ENCODE peak calls at places on chromosome 15, in eight cellular contexts. One of them, this sample, is unnamed. For H3K4me1, the result is how much of the 10 kb centered on the place peaks cover.

GRCh38 chr15:22979069-22979698 is 984 bp downstream of the CYFIP1 start:
- DNase-seq in A549: peak
- DNase-seq in CD8-positive, alpha-beta T cell: no peak
- DNase-seq in tibial nerve: peak
- DNase-seq in breast epithelium: no peak
- DNase-seq in mammary epithelial cell: peak
- DNase-seq in CD8-positive, alpha-beta memory T cell: no peak
- DNase-seq in effector memory CD4-positive, alpha-beta T cell: no peak
- DNase-seq in this sample: peak

GRCh38 chr15:89356634-89357298 is 22.1 kb upstream of the POLG start:
- DNase-seq in A549: peak
- DNase-seq in CD8-positive, alpha-beta T cell: no peak
- DNase-seq in tibial nerve: no peak
- DNase-seq in breast epithelium: no peak
- DNase-seq in mammary epithelial cell: no peak
- DNase-seq in CD8-positive, alpha-beta memory T cell: no peak
- DNase-seq in effector memory CD4-positive, alpha-beta T cell: no peak
- DNase-seq in this sample: no peak

GRCh38 chr15:87268675-87269074 is 987.9 kb downstream of the NTRK3 start:
- DNase-seq in A549: no peak
- DNase-seq in CD8-positive, alpha-beta T cell: no peak
- DNase-seq in tibial nerve: no peak
- DNase-seq in breast epithelium: no peak
- DNase-seq in mammary epithelial cell: peak
- DNase-seq in CD8-positive, alpha-beta memory T cell: no peak
- DNase-seq in effector memory CD4-positive, alpha-beta T cell: no peak
- DNase-seq in this sample: no peak

GRCh38 chr15:75695206-75695605 is 17.4 kb downstream of the CSPG4 start:
- DNase-seq in A549: no peak
- DNase-seq in CD8-positive, alpha-beta T cell: no peak
- DNase-seq in tibial nerve: no peak
- DNase-seq in breast epithelium: no peak
- DNase-seq in mammary epithelial cell: peak
- DNase-seq in CD8-positive, alpha-beta memory T cell: no peak
- DNase-seq in effector memory CD4-positive, alpha-beta T cell: no peak
- DNase-seq in this sample: no peak

GRCh38 chr15:71091601-71092000 is 23.7 kb upstream of the THSD4 start:
- DNase-seq in A549: no peak
- DNase-seq in CD8-positive, alpha-beta T cell: no peak
- DNase-seq in tibial nerve: no peak
- DNase-seq in breast epithelium: no peak
- DNase-seq in mammary epithelial cell: no peak
- DNase-seq in CD8-positive, alpha-beta memory T cell: no peak
- DNase-seq in effector memory CD4-positive, alpha-beta T cell: no peak
- DNase-seq in this sample: no peak

GRCh38 chr15:64333516-64333915 is 22.5 kb downstream of the CSNK1G1 start:
- DNase-seq in A549: no peak
- DNase-seq in CD8-positive, alpha-beta T cell: no peak
- DNase-seq in tibial nerve: no peak
- DNase-seq in breast epithelium: no peak
- DNase-seq in mammary epithelial cell: no peak
- DNase-seq in CD8-positive, alpha-beta memory T cell: no peak
- DNase-seq in effector memory CD4-positive, alpha-beta T cell: no peak
- DNase-seq in this sample: no peak

GRCh38 chr15:86857701-86858100 is 778.0 kb downstream of the AGBL1 start:
- DNase-seq in A549: no peak
- DNase-seq in CD8-positive, alpha-beta T cell: no peak
- DNase-seq in tibial nerve: no peak
- DNase-seq in breast epithelium: no peak
- DNase-seq in mammary epithelial cell: no peak
- DNase-seq in CD8-positive, alpha-beta memory T cell: no peak
- DNase-seq in effector memory CD4-positive, alpha-beta T cell: no peak
- DNase-seq in this sample: no peak

GRCh38 chr15:38518084-38518483 is 46.5 kb downstream of the RASGRP1 start:
- DNase-seq in A549: no peak
- DNase-seq in CD8-positive, alpha-beta T cell: no peak
- DNase-seq in tibial nerve: no peak
- DNase-seq in breast epithelium: no peak
- DNase-seq in mammary epithelial cell: no peak
- DNase-seq in CD8-positive, alpha-beta memory T cell: no peak
- DNase-seq in effector memory CD4-positive, alpha-beta T cell: no peak
- DNase-seq in this sample: no peak

GRCh38 chr15:100951965-100952364 is 32.8 kb downstream of the LRRK1 start:
- DNase-seq in A549: no peak
- DNase-seq in CD8-positive, alpha-beta T cell: no peak
- DNase-seq in tibial nerve: no peak
- DNase-seq in breast epithelium: no peak
- DNase-seq in mammary epithelial cell: no peak
- DNase-seq in CD8-positive, alpha-beta memory T cell: no peak
- DNase-seq in effector memory CD4-positive, alpha-beta T cell: no peak
- DNase-seq in this sample: no peak

GRCh38 chr15:100918034-100918689 is 995 bp upstream of the LRRK1 start:
- DNase-seq in A549: peak
- DNase-seq in CD8-positive, alpha-beta T cell: peak
- DNase-seq in tibial nerve: peak
- DNase-seq in breast epithelium: peak
- DNase-seq in mammary epithelial cell: peak
- DNase-seq in CD8-positive, alpha-beta memory T cell: peak
- DNase-seq in effector memory CD4-positive, alpha-beta T cell: peak
- DNase-seq in this sample: peak

GRCh38 chr15:63077952-63078351 is 35.4 kb downstream of the TPM1 start:
- DNase-seq in A549: no peak
- DNase-seq in CD8-positive, alpha-beta T cell: no peak
- DNase-seq in tibial nerve: no peak
- DNase-seq in breast epithelium: no peak
- DNase-seq in mammary epithelial cell: no peak
- DNase-seq in CD8-positive, alpha-beta memory T cell: no peak
- DNase-seq in effector memory CD4-positive, alpha-beta T cell: no peak
- DNase-seq in this sample: no peak

GRCh38 chr15:63083046-63083445 is 38.6 kb upstream of the LACTB start:
- DNase-seq in A549: no peak
- DNase-seq in CD8-positive, alpha-beta T cell: no peak
- DNase-seq in tibial nerve: no peak
- DNase-seq in breast epithelium: no peak
- DNase-seq in mammary epithelial cell: no peak
- DNase-seq in CD8-positive, alpha-beta memory T cell: no peak
- DNase-seq in effector memory CD4-positive, alpha-beta T cell: no peak
- DNase-seq in this sample: no peak

GRCh38 chr15:63082366-63082765 is 39.3 kb upstream of the LACTB start:
- DNase-seq in A549: peak
- DNase-seq in CD8-positive, alpha-beta T cell: no peak
- DNase-seq in tibial nerve: no peak
- DNase-seq in breast epithelium: no peak
- DNase-seq in mammary epithelial cell: peak
- DNase-seq in CD8-positive, alpha-beta memory T cell: no peak
- DNase-seq in effector memory CD4-positive, alpha-beta T cell: no peak
- DNase-seq in this sample: no peak

GRCh38 chr15:63079938-63080626 is 37.5 kb downstream of the TPM1 start:
- DNase-seq in A549: no peak
- DNase-seq in CD8-positive, alpha-beta T cell: no peak
- DNase-seq in tibial nerve: no peak
- DNase-seq in breast epithelium: no peak
- DNase-seq in mammary epithelial cell: peak
- DNase-seq in CD8-positive, alpha-beta memory T cell: no peak
- DNase-seq in effector memory CD4-positive, alpha-beta T cell: no peak
- DNase-seq in this sample: no peak

DNA sequence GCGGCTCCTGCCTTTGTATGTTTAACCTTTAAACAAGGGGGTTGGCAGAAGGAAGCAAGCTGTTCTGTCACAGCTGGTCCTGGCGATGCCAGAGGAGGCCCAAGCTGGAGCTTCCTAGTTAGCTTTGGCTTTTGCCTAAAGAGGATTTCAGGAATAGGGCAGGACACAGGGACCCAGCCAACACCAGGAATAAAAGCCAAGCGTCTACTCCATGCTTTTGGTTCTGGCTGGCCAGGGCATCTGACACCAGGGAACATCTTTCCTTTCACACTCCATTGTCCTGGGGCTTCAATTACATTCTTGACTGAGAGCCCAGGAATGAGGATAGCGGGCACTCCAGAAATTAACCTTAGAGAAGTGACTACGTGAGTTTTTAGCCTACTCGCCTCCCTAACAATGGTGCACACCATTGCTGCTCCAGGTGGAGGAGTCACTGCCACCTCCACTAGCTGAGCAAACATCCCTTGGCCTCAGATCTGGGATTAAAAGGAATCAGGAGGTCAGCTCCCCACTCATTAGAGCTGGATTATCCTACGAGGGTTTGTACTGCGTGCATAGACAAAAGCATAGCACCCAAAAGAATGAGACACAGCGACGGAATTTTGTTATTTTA is 38.2 kb downstream of the TPM1 start:
- DNase-seq in A549: no peak
- DNase-seq in CD8-positive, alpha-beta T cell: no peak
- DNase-seq in tibial nerve: no peak
- DNase-seq in breast epithelium: peak
- DNase-seq in mammary epithelial cell: no peak
- DNase-seq in CD8-positive, alpha-beta memory T cell: no peak
- DNase-seq in effector memory CD4-positive, alpha-beta T cell: no peak
- DNase-seq in this sample: no peak
- H3K4me1 ChIP-seq in A549: half or more
- H3K4me1 ChIP-seq in CD8-positive, alpha-beta T cell: under half
- H3K4me1 ChIP-seq in tibial nerve: under half
- H3K4me1 ChIP-seq in breast epithelium: under half
- H3K4me1 ChIP-seq in mammary epithelial cell: under half
- H3K4me1 ChIP-seq in CD8-positive, alpha-beta memory T cell: under half
- H3K4me1 ChIP-seq in effector memory CD4-positive, alpha-beta T cell: under half
- H3K4me1 ChIP-seq in this sample: under half

GRCh38 chr15:35308802-35309201 is 223.7 kb upstream of the NANOGP8 start:
- DNase-seq in A549: peak
- DNase-seq in CD8-positive, alpha-beta T cell: no peak
- DNase-seq in tibial nerve: no peak
- DNase-seq in breast epithelium: no peak
- DNase-seq in mammary epithelial cell: peak
- DNase-seq in CD8-positive, alpha-beta memory T cell: no peak
- DNase-seq in effector memory CD4-positive, alpha-beta T cell: no peak
- DNase-seq in this sample: no peak
- H3K4me1 ChIP-seq in A549: under half
- H3K4me1 ChIP-seq in CD8-positive, alpha-beta T cell: under half
- H3K4me1 ChIP-seq in tibial nerve: under half
- H3K4me1 ChIP-seq in breast epithelium: under half
- H3K4me1 ChIP-seq in mammary epithelial cell: under half
- H3K4me1 ChIP-seq in CD8-positive, alpha-beta memory T cell: under half
- H3K4me1 ChIP-seq in effector memory CD4-positive, alpha-beta T cell: under half
- H3K4me1 ChIP-seq in this sample: under half

GRCh38 chr15:85401108-85401765 is 20.8 kb downstream of the AKAP13 start:
- DNase-seq in A549: no peak
- DNase-seq in CD8-positive, alpha-beta T cell: no peak
- DNase-seq in tibial nerve: no peak
- DNase-seq in breast epithelium: no peak
- DNase-seq in mammary epithelial cell: no peak
- DNase-seq in CD8-positive, alpha-beta memory T cell: no peak
- DNase-seq in effector memory CD4-positive, alpha-beta T cell: no peak
- DNase-seq in this sample: no peak
- H3K4me1 ChIP-seq in A549: under half
- H3K4me1 ChIP-seq in CD8-positive, alpha-beta T cell: under half
- H3K4me1 ChIP-seq in tibial nerve: half or more
- H3K4me1 ChIP-seq in breast epithelium: under half
- H3K4me1 ChIP-seq in mammary epithelial cell: under half
- H3K4me1 ChIP-seq in CD8-positive, alpha-beta memory T cell: under half
- H3K4me1 ChIP-seq in effector memory CD4-positive, alpha-beta T cell: under half
- H3K4me1 ChIP-seq in this sample: half or more

DNA sequence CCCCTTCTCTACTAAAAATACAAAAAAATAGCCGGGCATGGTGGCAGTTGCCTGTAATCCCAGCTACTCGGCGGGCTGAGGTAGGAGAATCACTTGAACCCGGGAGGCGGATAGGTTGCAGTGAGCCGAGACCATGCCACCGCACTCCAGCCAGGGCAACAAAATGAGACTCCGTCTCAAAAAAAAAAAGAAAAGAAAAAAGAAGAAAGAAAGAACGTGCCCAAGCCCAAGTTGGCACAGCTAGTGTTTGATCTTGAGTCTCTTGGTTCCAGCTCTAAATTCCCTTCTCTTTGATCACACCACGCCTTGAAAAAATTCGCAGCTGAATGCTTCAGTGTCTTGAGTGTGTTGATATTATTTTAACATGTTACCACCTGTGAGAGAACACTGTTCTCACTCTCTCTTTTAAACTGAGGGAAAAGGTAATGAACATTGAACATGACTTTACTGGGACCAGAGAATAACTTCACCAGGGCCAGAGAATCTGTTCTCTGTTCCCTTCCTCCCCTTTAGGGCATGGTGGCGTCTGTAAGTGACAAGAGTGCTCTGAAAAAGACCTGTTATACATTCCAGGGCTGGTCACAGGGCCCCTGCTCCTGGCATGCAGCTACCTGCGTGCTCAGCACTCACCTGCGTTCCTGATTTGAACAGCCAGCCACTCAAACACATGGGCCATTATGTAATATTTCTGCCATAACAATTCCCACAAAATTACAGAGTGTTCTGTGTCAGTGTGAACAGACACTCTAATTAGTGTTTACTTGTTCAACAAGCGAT is 19.0 kb downstream of the SLCO3A1 start:
- DNase-seq in A549: no peak
- DNase-seq in CD8-positive, alpha-beta T cell: no peak
- DNase-seq in tibial nerve: no peak
- DNase-seq in breast epithelium: peak
- DNase-seq in mammary epithelial cell: peak
- DNase-seq in CD8-positive, alpha-beta memory T cell: no peak
- DNase-seq in effector memory CD4-positive, alpha-beta T cell: no peak
- DNase-seq in this sample: no peak
- H3K4me1 ChIP-seq in A549: under half
- H3K4me1 ChIP-seq in CD8-positive, alpha-beta T cell: under half
- H3K4me1 ChIP-seq in tibial nerve: under half
- H3K4me1 ChIP-seq in breast epithelium: under half
- H3K4me1 ChIP-seq in mammary epithelial cell: under half
- H3K4me1 ChIP-seq in CD8-positive, alpha-beta memory T cell: under half
- H3K4me1 ChIP-seq in effector memory CD4-positive, alpha-beta T cell: under half
- H3K4me1 ChIP-seq in this sample: under half

GRCh38 chr15:46413799-46414198 is 779.0 kb downstream of the SQOR start:
- DNase-seq in A549: no peak
- DNase-seq in CD8-positive, alpha-beta T cell: no peak
- DNase-seq in tibial nerve: no peak
- DNase-seq in breast epithelium: no peak
- DNase-seq in mammary epithelial cell: no peak
- DNase-seq in CD8-positive, alpha-beta memory T cell: no peak
- DNase-seq in effector memory CD4-positive, alpha-beta T cell: no peak
- DNase-seq in this sample: no peak

GRCh38 chr15:46408312-46408711 is 773.5 kb downstream of the SQOR start:
- DNase-seq in A549: no peak
- DNase-seq in CD8-positive, alpha-beta T cell: no peak
- DNase-seq in tibial nerve: no peak
- DNase-seq in breast epithelium: no peak
- DNase-seq in mammary epithelial cell: no peak
- DNase-seq in CD8-positive, alpha-beta memory T cell: no peak
- DNase-seq in effector memory CD4-positive, alpha-beta T cell: no peak
- DNase-seq in this sample: no peak

GRCh38 chr15:46411900-46412299 is 777.1 kb downstream of the SQOR start:
- DNase-seq in A549: no peak
- DNase-seq in CD8-positive, alpha-beta T cell: no peak
- DNase-seq in tibial nerve: no peak
- DNase-seq in breast epithelium: no peak
- DNase-seq in mammary epithelial cell: no peak
- DNase-seq in CD8-positive, alpha-beta memory T cell: no peak
- DNase-seq in effector memory CD4-positive, alpha-beta T cell: no peak
- DNase-seq in this sample: no peak

GRCh38 chr15:46410681-46411080 is 775.9 kb downstream of the SQOR start:
- DNase-seq in A549: no peak
- DNase-seq in CD8-positive, alpha-beta T cell: no peak
- DNase-seq in tibial nerve: no peak
- DNase-seq in breast epithelium: no peak
- DNase-seq in mammary epithelial cell: no peak
- DNase-seq in CD8-positive, alpha-beta memory T cell: no peak
- DNase-seq in effector memory CD4-positive, alpha-beta T cell: no peak
- DNase-seq in this sample: no peak

GRCh38 chr15:46409879-46410278 is 775.0 kb downstream of the SQOR start:
- DNase-seq in A549: no peak
- DNase-seq in CD8-positive, alpha-beta T cell: no peak
- DNase-seq in tibial nerve: no peak
- DNase-seq in breast epithelium: no peak
- DNase-seq in mammary epithelial cell: no peak
- DNase-seq in CD8-positive, alpha-beta memory T cell: no peak
- DNase-seq in effector memory CD4-positive, alpha-beta T cell: no peak
- DNase-seq in this sample: no peak
- H3K4me1 ChIP-seq in A549: under half
- H3K4me1 ChIP-seq in CD8-positive, alpha-beta T cell: under half
- H3K4me1 ChIP-seq in tibial nerve: under half
- H3K4me1 ChIP-seq in breast epithelium: under half
- H3K4me1 ChIP-seq in mammary epithelial cell: under half
- H3K4me1 ChIP-seq in CD8-positive, alpha-beta memory T cell: under half
- H3K4me1 ChIP-seq in effector memory CD4-positive, alpha-beta T cell: under half
- H3K4me1 ChIP-seq in this sample: under half

This sample was measured in suprapubic skin.